ENCODE peak calls at places on chromosomes 11 and 22, in nine cellular contexts. K is Peyer's patch, Q is aorta, M is lower lobe of right lung, R is GM23338, N is sigmoid colon, L is heart right ventricle, O is psoas muscle, D is breast epithelium. G is an unnamed sample.

GRCh38 chr11:128298271-128298670 is 289.1 kb downstream of the ETS1 start:
- DNase-seq in O (no peak), D (no peak), R (no peak), L (no peak), K (no peak), Q (no peak), N (no peak), M (no peak), G (no peak)

GRCh38 chr11:70108250-70108649 is 30.1 kb downstream of the ANO1 start:
- DNase-seq in K (no peak), O (no peak), N (peak; percentile 89), Q (no peak), M (no peak), D (no peak), L (peak; percentile 2), R (no peak), G (no peak)

GRCh38 chr22:43883012-43883661 is 8.7 kb downstream of the PNPLA5 start:
- DNase-seq in R (peak; percentile 96), K (peak; percentile 55), N (peak; percentile 54), M (no peak), O (no peak), L (no peak), Q (peak; percentile 49), D (peak; percentile 36), G (peak; percentile 52)

GRCh38 chr11:85960678-85961077 is 105.5 kb downstream of the CCDC83 start:
- DNase-seq in R (no peak), D (no peak), O (no peak), L (no peak), K (no peak), N (no peak), M (no peak), Q (no peak), G (no peak)

GRCh38 chr11:61327669-61328071 is 5.2 kb downstream of the DDB1 start:
- DNase-seq in M (no peak), Q (no peak), D (no peak), K (no peak), N (no peak), O (no peak), R (no peak), L (no peak), G (no peak)

GRCh38 chr22:46794491-46794890 is 32.0 kb downstream of the TBC1D22A start:
- DNase-seq in R (no peak), O (no peak), D (peak; percentile 36), M (no peak), K (no peak), L (no peak), Q (no peak), N (peak; percentile 46), G (no peak)

GRCh38 chr22:22721681-22722309 is 77.4 kb downstream of the GGTLC2 start:
- DNase-seq in Q (no peak), R (no peak), O (no peak), M (peak; percentile 73), N (no peak), K (no peak), D (no peak), L (no peak), G (peak; percentile 87)

GRCh38 chr11:59545179-59546020 is 34.1 kb downstream of the OR4D9 start:
- DNase-seq in K (no peak), D (no peak), R (peak; percentile 46), O (no peak), L (no peak), M (no peak), Q (no peak), N (no peak), G (no peak)

GRCh38 chr11:65014146-65014960 is at the start of gene ARL2:
- DNase-seq in K (no peak), O (no peak), N (no peak), L (no peak), Q (no peak), M (no peak), R (no peak), D (no peak), G (peak; percentile 91)

GRCh38 chr11:82682003-82682751 is 51.5 kb downstream of the FAM181B start:
- DNase-seq in K (no peak), M (no peak), L (no peak), N (no peak), O (no peak), R (peak; percentile 88), Q (no peak), D (no peak), G (no peak)

GRCh38 chr11:1767399-1768140 is 3.8 kb upstream of the CTSD start:
- DNase-seq in M (no peak), K (peak; percentile 44), Q (peak; percentile 44), L (no peak), D (no peak), O (no peak), R (no peak), N (peak; percentile 61), G (peak; percentile 48)

GRCh38 chr11:13772223-13773046 is 104.0 kb downstream of the FAR1 start:
- DNase-seq in R (peak; percentile 86), N (no peak), O (no peak), K (no peak), L (no peak), Q (no peak), M (no peak), D (no peak), G (no peak)

GRCh38 chr11:134752526-134752925 is 340.5 kb upstream of the B3GAT1 start:
- DNase-seq in O (no peak), K (no peak), M (no peak), Q (no peak), D (no peak), N (no peak), L (no peak), R (no peak), G (no peak)

GRCh38 chr11:87281496-87281895 is 243.8 kb downstream of the TMEM135 start:
- DNase-seq in R (no peak), K (no peak), L (no peak), D (no peak), Q (no peak), N (no peak), M (no peak), O (no peak), G (no peak)

GRCh38 chr22:46571642-46572250 is 34.3 kb upstream of the CELSR1 start:
- DNase-seq in D (no peak), R (no peak), M (peak; percentile 3), N (no peak), Q (no peak), K (peak; percentile 17), L (no peak), O (no peak), G (no peak)

GRCh38 chr11:65381721-65382035 is 768 bp downstream of the SLC25A45 start:
- DNase-seq in N (no peak), R (no peak), O (peak; percentile 45), D (no peak), L (no peak), M (peak; percentile 68), Q (no peak), K (no peak), G (no peak)

GRCh38 chr11:33000181-33000580 is 15.5 kb upstream of the DEPDC7 start:
- DNase-seq in D (no peak), Q (no peak), M (no peak), L (no peak), N (no peak), O (no peak), R (no peak), K (no peak), G (no peak)

GRCh38 chr22:28728621-28729313 is 12.9 kb downstream of the CHEK2 start:
- DNase-seq in R (no peak), Q (no peak), D (no peak), K (no peak), L (no peak), N (no peak), O (no peak), M (no peak), G (no peak)

GRCh38 chr11:68546555-68546954 is 86.0 kb downstream of the PPP6R3 start:
- DNase-seq in N (no peak), O (peak; percentile 41), R (no peak), L (no peak), K (no peak), M (peak; percentile 64), Q (no peak), D (no peak), G (no peak)
- H3K27ac ChIP-seq in N (peak overlapping the region; percentile 27), O (peak overlapping the region; percentile 58), R (no peak overlapping the region), L (no peak overlapping the region), K (no peak overlapping the region), M (no peak overlapping the region), Q (no peak overlapping the region), D (no peak overlapping the region), G (no peak overlapping the region)

DNA sequence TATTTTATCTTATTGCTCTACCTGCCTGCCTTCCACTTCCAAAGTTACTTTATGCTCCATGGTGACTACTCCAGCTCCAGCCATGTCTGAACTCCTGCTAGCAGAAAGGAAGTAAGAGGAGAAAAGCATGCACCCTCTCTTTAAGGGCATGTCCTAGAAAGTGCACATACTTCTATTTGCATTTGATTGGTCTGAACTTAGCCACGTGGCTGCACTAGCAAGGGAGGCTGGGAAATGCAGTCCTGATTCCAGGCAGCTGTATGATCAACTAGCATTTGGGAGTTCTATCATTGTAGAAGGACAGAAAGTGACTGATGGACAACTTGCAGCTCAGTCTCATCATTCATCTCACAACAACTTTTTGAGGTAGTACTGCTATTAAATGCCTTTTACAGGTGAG is 515.7 kb downstream of the BUD13 start:
- DNase-seq in K (no peak), R (peak; percentile 20), N (no peak), D (no peak), Q (no peak), O (no peak), M (no peak), L (no peak), G (no peak)
- H3K27me3 ChIP-seq in K (no peaks in the 10 kb centered on the region), R (no peaks in the 10 kb centered on the region), N (no peaks in the 10 kb centered on the region), D (peaks cover 8% of the 10 kb centered on the region), Q (no peaks in the 10 kb centered on the region), O (peaks cover 1% of the 10 kb centered on the region), M (peaks cover 16% of the 10 kb centered on the region), L (no peaks in the 10 kb centered on the region), G (no peaks in the 10 kb centered on the region)

GRCh38 chr11:27699926-27700350 is 317 bp downstream of the BDNF start:
- DNase-seq in K (no peak), N (no peak), O (no peak), Q (no peak), D (no peak), M (peak; percentile 45), R (peak; percentile 47), L (no peak), G (peak; percentile 59)

GRCh38 chr11:27698872-27699241 is 1.4 kb downstream of the BDNF start:
- DNase-seq in D (no peak), N (peak; percentile 77), M (peak; percentile 78), L (peak; percentile 78), O (peak; percentile 67), Q (peak; percentile 75), K (peak; percentile 78), R (peak; percentile 97), G (peak; percentile 87)

GRCh38 chr11:27699242-27699925 is 871 bp downstream of the BDNF start:
- DNase-seq in R (peak; percentile 72), Q (no peak), L (no peak), N (no peak), O (no peak), K (no peak), D (no peak), M (no peak), G (peak; percentile 54)

GRCh38 chr11:27701262-27702105 is 1.2 kb upstream of the BDNF start:
- DNase-seq in O (peak; percentile 16), M (no peak), Q (no peak), R (peak; percentile 20), N (no peak), D (no peak), K (no peak), L (peak; percentile 32), G (peak; percentile 62)

GRCh38 chr11:27700351-27701261 is at the start of gene BDNF:
- DNase-seq in O (peak; percentile 14), N (no peak), D (no peak), R (peak; percentile 72), Q (no peak), K (no peak), L (no peak), M (no peak), G (peak; percentile 65)
- H3K27ac ChIP-seq in O (no peak within 1 kb of the TSS), N (peak within 1 kb of the TSS; percentile 59), D (no peak within 1 kb of the TSS), R (no peak within 1 kb of the TSS), Q (no peak within 1 kb of the TSS), K (no peak within 1 kb of the TSS), L (no peak within 1 kb of the TSS), M (no peak within 1 kb of the TSS), G (no peak within 1 kb of the TSS)

GRCh38 chr11:117983163-117983475 is 3.1 kb upstream of the IL10RA start:
- DNase-seq in M (no peak), K (peak; percentile 38), Q (no peak), O (no peak), D (no peak), L (no peak), R (no peak), N (no peak), G (no peak)
- H3K27me3 ChIP-seq in M (peaks cover 8% of the 10 kb centered on the region), K (no peaks in the 10 kb centered on the region), Q (no peaks in the 10 kb centered on the region), O (peaks cover 8% of the 10 kb centered on the region), D (peaks cover 4% of the 10 kb centered on the region), L (no peaks in the 10 kb centered on the region), R (peaks cover 27% of the 10 kb centered on the region), N (no peaks in the 10 kb centered on the region), G (no peaks in the 10 kb centered on the region)

G was measured in upper lobe of right lung.